ENCODE peak calls at places on chromosomes 16 and 17, in four cellular contexts. O, F, K and H are unnamed samples.
A peak's percentile ranks its signal among the peaks of the same experiment; 100 is the strongest.

GRCh38 chr16:67845291-67846062 is 1.3 kb upstream of the NUTF2 start:
- DNase-seq in F (no peak), K (no peak), O (no peak), H (no peak)

GRCh38 chr16:28839899-28840298 is 6.2 kb downstream of the TUFM start:
- DNase-seq in O (no peak), K (no peak), F (no peak), H (no peak)

GRCh38 chr17:43314582-43314981 is 80.8 kb upstream of the RNU2-1 start:
- DNase-seq in O (peak; percentile 51), F (no peak), K (no peak), H (no peak)

GRCh38 chr17:66301418-66301863 is 972 bp upstream of the PRKCA start:
- DNase-seq in K (no peak), O (no peak), F (no peak), H (no peak)

GRCh38 chr16:86956437-86956836 is 360.8 kb downstream of the C16orf95 start:
- DNase-seq in F (no peak), O (peak; percentile 63), K (no peak), H (no peak)

GRCh38 chr17:4728124-4728523 is 3.1 kb upstream of the MED11 start:
- DNase-seq in F (no peak), O (peak; percentile 75), K (no peak), H (no peak)

GRCh38 chr16:61148930-61149329 is 887.3 kb downstream of the CDH8 start:
- DNase-seq in F (no peak), O (no peak), K (no peak), H (no peak)

GRCh38 chr16:10729649-10730048 is 14.0 kb upstream of the NUBP1 start:
- DNase-seq in F (no peak), K (peak; percentile 54), O (peak; percentile 87), H (peak; percentile 75)

GRCh38 chr17:62760059-62760887 is 47.8 kb downstream of the MARCHF10 start:
- DNase-seq in O (no peak), K (no peak), F (no peak), H (no peak)

GRCh38 chr17:64723781-64724180 is 61.7 kb upstream of the SMURF2 start:
- DNase-seq in F (no peak), O (no peak), K (no peak), H (no peak)

GRCh38 chr17:14318109-14318905 is 17.4 kb downstream of the HS3ST3B1 start:
- DNase-seq in F (no peak), O (no peak), K (no peak), H (no peak)

GRCh38 chr17:82392967-82393366 is 21.4 kb downstream of the UTS2R start:
- DNase-seq in F (no peak), K (no peak), O (no peak), H (peak; percentile 52)

GRCh38 chr17:39598635-39599005 is 9.1 kb downstream of the NEUROD2 start:
- DNase-seq in F (no peak), O (no peak), K (no peak), H (no peak)

GRCh38 chr17:18158022-18158600 is 25.5 kb upstream of the ALKBH5 start:
- DNase-seq in O (peak; percentile 95), K (peak; percentile 86), F (peak; percentile 45), H (peak; percentile 98)

GRCh38 chr17:49730078-49730786 is 22.5 kb upstream of the SLC35B1 start:
- DNase-seq in F (peak; percentile 78), O (peak; percentile 96), K (no peak), H (no peak)

GRCh38 chr16:66290431-66290830 is 76.1 kb upstream of the CDH5 start:
- DNase-seq in O (peak; percentile 14), K (no peak), F (no peak), H (peak; percentile 9)

GRCh38 chr17:64331946-64332493 is 58.6 kb downstream of the PECAM1 start:
- DNase-seq in K (no peak), O (peak; percentile 77), F (no peak), H (no peak)

GRCh38 chr16:17945080-17945601 is 391.4 kb downstream of the NPIPA8 start:
- DNase-seq in O (no peak), F (no peak), K (no peak), H (no peak)

GRCh38 chr16:23064642-23065041 is 84.6 kb downstream of the USP31 start:
- DNase-seq in F (no peak), O (no peak), K (no peak), H (no peak)

GRCh38 chr17:18176152-18176551 is 7.5 kb upstream of the ALKBH5 start:
- DNase-seq in F (no peak), O (no peak), K (no peak), H (no peak)

GRCh38 chr17:75069783-75070182 is 18.0 kb upstream of the SLC16A5 start:
- DNase-seq in F (no peak), O (no peak), K (no peak), H (no peak)

GRCh38 chr16:30697264-30698138 is 1.5 kb upstream of the SRCAP start:
- DNase-seq in F (no peak), K (no peak), O (no peak), H (no peak)

GRCh38 chr17:628507-628941 is 86.1 kb downstream of the VPS53 start:
- DNase-seq in O (no peak), F (no peak), K (no peak), H (no peak)

GRCh38 chr16:82156761-82157654 is 13.0 kb downstream of the MPHOSPH6 start:
- DNase-seq in F (no peak), K (no peak), O (no peak), H (no peak)

GRCh38 chr16:85437161-85438052 is 175.7 kb upstream of the GSE1 start:
- DNase-seq in K (no peak), O (no peak), F (no peak), H (no peak)

DNA sequence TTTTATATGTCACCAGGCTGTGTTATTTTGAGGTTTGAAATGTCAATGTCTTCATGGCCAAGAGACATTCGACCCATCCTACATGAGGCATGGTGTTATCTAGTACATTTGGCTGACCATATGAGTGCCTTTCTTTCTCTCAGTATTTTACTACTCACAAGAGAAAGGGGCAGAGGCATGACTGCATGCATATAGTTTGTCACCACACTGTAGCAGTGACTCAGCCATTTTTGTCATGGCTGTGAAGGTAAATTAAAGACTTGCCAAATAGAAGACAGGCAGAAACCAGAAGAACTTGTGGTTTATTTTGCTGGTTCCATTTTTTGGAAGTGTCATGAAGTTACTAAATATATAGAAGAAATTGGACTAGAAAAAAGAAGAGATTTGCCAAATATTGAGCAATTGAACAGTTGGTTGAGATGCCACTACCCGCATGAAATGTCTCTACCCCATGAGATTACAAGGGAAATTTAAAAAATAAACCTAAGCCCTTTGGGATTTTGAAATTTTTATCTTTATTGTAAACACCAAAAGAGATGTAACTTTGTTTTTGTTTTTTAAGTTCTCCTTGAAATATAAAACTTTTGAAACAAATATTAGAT is 170.2 kb downstream of the CHD9 start:
- DNase-seq in O (no peak), K (no peak), F (no peak), H (no peak)
- H3K27ac ChIP-seq in O (no peak overlapping the region), K (no peak overlapping the region), F (no peak overlapping the region), H (no peak overlapping the region)

DNA sequence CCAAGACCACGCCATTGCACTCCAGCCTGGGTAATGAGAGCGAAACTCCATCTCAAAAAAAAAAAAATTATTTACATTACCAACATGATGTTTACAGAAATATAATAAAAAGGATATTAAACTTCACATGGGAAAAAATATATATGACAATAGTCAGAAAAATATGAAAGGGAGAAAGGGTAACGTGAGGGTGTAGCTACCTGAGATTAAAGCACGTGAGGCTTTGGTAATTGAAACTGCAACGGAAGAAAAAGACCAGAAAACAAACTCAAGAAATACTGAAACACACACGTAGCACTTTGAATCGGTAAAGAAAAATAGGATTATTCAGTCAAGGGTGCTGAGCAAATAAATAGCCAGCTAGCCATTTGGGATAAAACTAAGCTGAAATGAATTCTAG is 53.6 kb downstream of the CYTH1 start:
- DNase-seq in K (no peak), O (no peak), F (no peak), H (no peak)
- H3K27ac ChIP-seq in K (no peak overlapping the region), O (no peak overlapping the region), F (no peak overlapping the region), H (no peak overlapping the region)

GRCh38 chr17:7263801-7264078 is 1.5 kb upstream of the CLDN7 start:
- DNase-seq in K (no peak), O (no peak), F (no peak), H (no peak)
- H3K27ac ChIP-seq in K (peak overlapping the region; percentile 94), O (no peak overlapping the region), F (no peak overlapping the region), H (peak overlapping the region; percentile 86)

GRCh38 chr16:52393448-52393847 is 153.5 kb downstream of the TOX3 start:
- DNase-seq in F (no peak), O (no peak), K (no peak), H (no peak)

GRCh38 chr16:52383640-52384292 is 163.2 kb downstream of the TOX3 start:
- DNase-seq in O (no peak), F (no peak), K (no peak), H (no peak)

GRCh38 chr16:52384378-52384777 is 162.6 kb downstream of the TOX3 start:
- DNase-seq in K (no peak), O (no peak), F (no peak), H (no peak)

GRCh38 chr16:52386694-52387093 is 160.2 kb downstream of the TOX3 start:
- DNase-seq in F (no peak), O (no peak), K (no peak), H (no peak)

GRCh38 chr16:52389045-52389444 is 157.9 kb downstream of the TOX3 start:
- DNase-seq in F (no peak), K (no peak), O (no peak), H (no peak)
- H3K27ac ChIP-seq in F (no peak overlapping the region), K (no peak overlapping the region), O (no peak overlapping the region), H (no peak overlapping the region)

GRCh38 chr17:8137645-8138342 is 13.9 kb upstream of the HES7 start:
- DNase-seq in O (peak; percentile 58), K (no peak), F (no peak), H (no peak)
- H3K27ac ChIP-seq in O (peak overlapping the region; percentile 90), K (peak overlapping the region; percentile 16), F (no peak overlapping the region), H (peak overlapping the region; percentile 66)

GRCh38 chr17:61279476-61280145 is 120.0 kb upstream of the TBX2 start:
- DNase-seq in K (no peak), F (no peak), O (no peak), H (no peak)
- H3K27ac ChIP-seq in K (no peak overlapping the region), F (peak overlapping the region; percentile 40), O (no peak overlapping the region), H (no peak overlapping the region)

DNA sequence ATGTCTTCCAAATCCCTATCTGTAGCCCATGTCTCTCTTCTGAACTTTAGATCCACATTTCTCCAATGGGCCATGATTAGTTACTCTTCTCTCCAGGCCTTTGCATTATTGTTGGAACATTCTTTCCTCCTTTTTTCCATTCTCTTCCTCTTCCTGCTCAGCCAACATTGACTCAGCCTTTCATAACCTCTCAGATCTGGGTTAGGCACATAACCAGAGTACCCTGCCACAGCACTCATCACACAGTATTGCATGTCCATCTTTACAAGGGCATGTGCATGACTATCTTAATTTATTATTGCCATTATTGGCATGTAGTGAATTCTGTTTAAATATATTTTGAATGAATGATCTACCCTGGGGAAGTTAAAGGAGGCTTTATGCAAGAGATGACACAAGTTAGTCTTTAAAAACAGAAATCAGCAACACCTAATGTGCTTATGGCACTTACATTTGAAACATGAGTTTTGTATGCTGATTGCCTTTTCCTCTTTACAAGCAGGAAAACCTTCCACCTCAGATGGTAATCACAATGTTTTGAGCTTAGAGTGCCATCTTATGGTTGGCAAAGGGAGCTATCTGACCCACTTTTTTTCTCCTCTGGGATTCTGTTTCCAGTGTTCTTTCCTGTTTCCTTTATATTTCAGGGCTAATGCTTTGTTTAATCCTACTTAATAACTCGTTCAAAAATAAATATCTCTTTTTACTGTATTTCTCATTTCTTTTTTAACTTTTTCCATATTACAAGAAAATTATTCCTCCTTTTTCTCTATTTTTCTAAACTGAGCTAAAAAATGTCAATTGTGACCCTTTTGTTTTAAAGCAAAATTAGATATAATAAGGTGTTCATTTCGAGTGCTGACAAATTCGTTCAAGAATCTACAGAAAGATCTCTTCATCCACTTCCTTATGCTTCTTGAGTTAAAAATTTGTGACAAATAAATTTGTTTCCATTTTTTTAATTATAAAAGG is 151.0 kb upstream of the RBL2 start:
- DNase-seq in O (no peak), F (peak; percentile 4), K (peak; percentile 46), H (no peak)
- H3K27ac ChIP-seq in O (no peak overlapping the region), F (no peak overlapping the region), K (no peak overlapping the region), H (no peak overlapping the region)

GRCh38 chr16:12043953-12044352 is 67.4 kb downstream of the SNX29 start:
- DNase-seq in K (no peak), F (no peak), O (no peak), H (no peak)
- H3K27ac ChIP-seq in K (no peak overlapping the region), F (no peak overlapping the region), O (no peak overlapping the region), H (no peak overlapping the region)